ENCODE peak calls at places on chromosome 15, in seven cellular contexts. F, M, C, R, T, H and Y are unnamed samples.

GRCh38 chr15:98800437-98801233 is 152.3 kb downstream of the IGF1R start:
- DNase-seq in R (no peak), C (peak; percentile 26), F (peak; percentile 60), H (peak; percentile 94), T (peak; percentile 93), M (peak; percentile 27), Y (peak; percentile 68)

GRCh38 chr15:25065876-25066275 is 111.1 kb downstream of the SNRPN start:
- DNase-seq in M (no peak), T (no peak), H (no peak), R (no peak), C (no peak), F (no peak), Y (no peak)

GRCh38 chr15:43465105-43465504 is 27.9 kb downstream of the TP53BP1 start:
- DNase-seq in F (no peak), H (peak; percentile 86), R (no peak), M (no peak), T (peak; percentile 67), C (no peak), Y (peak; percentile 77)

GRCh38 chr15:22780267-22780666 is 6.2 kb upstream of the NIPA1 start:
- DNase-seq in T (no peak), H (peak; percentile 8), R (no peak), F (no peak), M (no peak), C (no peak), Y (no peak)

GRCh38 chr15:101538177-101538576 is 48.7 kb upstream of the PCSK6 start:
- DNase-seq in C (no peak), H (no peak), T (no peak), R (no peak), M (no peak), F (no peak), Y (no peak)

GRCh38 chr15:71572452-71573053 is 237.8 kb upstream of the NR2E3 start:
- DNase-seq in F (no peak), H (no peak), M (no peak), T (peak; percentile 33), R (no peak), C (no peak), Y (no peak)

GRCh38 chr15:92650256-92650655 is 5.3 kb downstream of the FAM174B start:
- DNase-seq in R (no peak), H (peak; percentile 70), C (no peak), T (peak; percentile 52), M (no peak), F (no peak), Y (no peak)

GRCh38 chr15:77508541-77509505 is 88.1 kb downstream of the HMG20A start:
- DNase-seq in M (peak; percentile 36), R (no peak), F (no peak), C (no peak), T (peak; percentile 54), H (peak; percentile 48), Y (no peak)

GRCh38 chr15:43070249-43070648 is 35.6 kb downstream of the UBR1 start:
- DNase-seq in M (no peak), T (no peak), H (no peak), C (no peak), F (no peak), R (no peak), Y (no peak)

GRCh38 chr15:86849563-86849962 is 769.9 kb downstream of the AGBL1 start:
- DNase-seq in R (no peak), H (no peak), M (no peak), C (no peak), T (no peak), F (no peak), Y (no peak)

GRCh38 chr15:71215126-71215894 is 100.0 kb downstream of the THSD4 start:
- DNase-seq in R (no peak), H (no peak), F (no peak), C (no peak), M (no peak), T (no peak), Y (no peak)

GRCh38 chr15:56168394-56168793 is 75.3 kb downstream of the RFX7 start:
- DNase-seq in T (no peak), H (peak; percentile 25), C (no peak), R (no peak), M (no peak), F (no peak), Y (no peak)

GRCh38 chr15:49855917-49856637 is 235.2 kb downstream of the DTWD1 start:
- DNase-seq in T (peak; percentile 99), H (peak; percentile 98), F (no peak), M (no peak), R (no peak), C (peak; percentile 82), Y (peak; percentile 99)

GRCh38 chr15:67879440-67880129 is 39.7 kb upstream of the RNU6-1 start:
- DNase-seq in R (no peak), T (no peak), C (no peak), M (no peak), F (no peak), H (no peak), Y (no peak)
- H3K4me3 ChIP-seq in R (no peak overlapping the region), T (no peak overlapping the region), C (no peak overlapping the region), M (no peak overlapping the region), F (no peak overlapping the region), H (no peak overlapping the region), Y (no peak overlapping the region)

GRCh38 chr15:59332009-59332408 is 40.7 kb downstream of the MYO1E start:
- DNase-seq in H (no peak), F (no peak), C (no peak), T (no peak), M (no peak), R (no peak), Y (no peak)
- H3K4me3 ChIP-seq in H (no peak overlapping the region), F (no peak overlapping the region), C (no peak overlapping the region), T (no peak overlapping the region), M (no peak overlapping the region), R (no peak overlapping the region), Y (no peak overlapping the region)

GRCh38 chr15:27028836-27029482 is 58.0 kb downstream of the GABRG3 start:
- DNase-seq in F (no peak), M (no peak), R (no peak), H (no peak), C (no peak), T (no peak), Y (no peak)
- H3K4me3 ChIP-seq in F (no peak overlapping the region), M (no peak overlapping the region), R (no peak overlapping the region), H (no peak overlapping the region), C (no peak overlapping the region), T (no peak overlapping the region), Y (no peak overlapping the region)

GRCh38 chr15:39920510-39921273 is 626 bp upstream of the GPR176 start:
- DNase-seq in R (peak; percentile 68), F (peak; percentile 85), M (peak; percentile 83), C (no peak), H (peak; percentile 87), T (peak; percentile 85), Y (peak; percentile 25)

GRCh38 chr15:39921274-39921638 is 1.2 kb upstream of the GPR176 start:
- DNase-seq in H (no peak), F (no peak), M (no peak), R (no peak), T (no peak), C (no peak), Y (no peak)

GRCh38 chr15:39918688-39919385 is 1.2 kb downstream of the GPR176 start:
- DNase-seq in F (no peak), C (no peak), M (no peak), R (no peak), T (peak; percentile 83), H (peak; percentile 78), Y (peak; percentile 89)

GRCh38 chr15:39919740-39920509 is at the start of gene GPR176:
- DNase-seq in M (peak; percentile 31), F (peak; percentile 51), C (no peak), T (peak; percentile 92), H (peak; percentile 90), R (peak; percentile 26), Y (peak; percentile 69)

DNA sequence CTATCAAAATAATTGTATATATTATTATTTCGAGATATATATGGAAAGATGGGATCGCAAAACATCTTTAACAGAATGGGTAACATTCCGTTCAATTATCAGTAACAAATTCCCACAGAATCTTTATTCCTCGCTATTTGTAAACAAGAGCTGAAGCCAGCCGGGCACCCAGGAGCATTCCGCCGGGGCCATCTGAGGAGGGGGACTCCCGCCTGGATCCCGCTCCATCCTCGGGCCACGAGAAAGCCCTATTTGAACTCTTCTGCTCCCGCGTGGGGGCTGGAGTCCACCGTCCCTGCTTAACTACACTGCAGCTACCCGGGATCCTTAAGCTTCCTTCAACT is 698 bp downstream of the GPR176 start:
- DNase-seq in M (no peak), F (no peak), C (no peak), R (no peak), T (no peak), H (no peak), Y (no peak)
- H3K4me3 ChIP-seq in M (peak overlapping the region; percentile 76), F (peak overlapping the region; percentile 58), C (peak overlapping the region; percentile 79), R (no peak overlapping the region), T (peak overlapping the region; percentile 70), H (peak overlapping the region; percentile 42), Y (peak overlapping the region; percentile 82)

DNA sequence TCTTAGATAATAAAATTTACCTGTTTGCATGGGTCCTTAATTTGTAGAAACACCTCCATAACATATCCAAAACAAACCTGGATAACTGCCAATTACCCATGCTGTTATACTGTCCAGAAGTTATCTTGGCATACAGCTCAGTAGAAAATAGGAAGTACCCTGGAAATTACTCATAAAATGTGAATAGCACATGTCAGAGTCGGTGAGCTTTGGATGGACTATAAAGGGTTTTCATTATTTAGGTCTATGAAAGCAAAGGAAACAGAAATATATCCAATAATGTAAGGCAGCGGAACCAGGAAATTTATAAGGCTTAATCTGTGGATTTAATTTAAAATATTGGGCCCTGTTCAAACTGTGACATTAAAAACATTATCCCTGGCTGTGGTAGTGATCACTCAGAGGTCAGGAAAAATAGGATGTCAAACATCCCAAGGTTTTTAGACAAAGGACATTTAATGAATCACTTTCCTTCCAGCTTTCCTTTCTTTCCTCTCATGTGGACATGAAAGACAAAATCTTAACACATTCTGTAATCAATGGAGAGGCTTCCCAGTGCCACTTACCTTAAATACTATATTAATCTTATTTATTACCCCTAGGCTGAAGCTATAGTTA is 459.0 kb upstream of the DPH6 start:
- DNase-seq in H (no peak), M (no peak), C (no peak), T (no peak), R (no peak), F (no peak), Y (no peak)
- H3K4me3 ChIP-seq in H (no peak overlapping the region), M (no peak overlapping the region), C (no peak overlapping the region), T (no peak overlapping the region), R (no peak overlapping the region), F (no peak overlapping the region), Y (no peak overlapping the region)

GRCh38 chr15:79067434-79067833 is 23.1 kb downstream of the RASGRF1 start:
- DNase-seq in M (no peak), H (no peak), C (no peak), F (no peak), R (no peak), T (no peak), Y (no peak)
- H3K4me3 ChIP-seq in M (no peak overlapping the region), H (no peak overlapping the region), C (no peak overlapping the region), F (no peak overlapping the region), R (no peak overlapping the region), T (no peak overlapping the region), Y (no peak overlapping the region)